ENCODE peak calls at places on chromosomes 13 and 19, in nine cellular contexts. N, Q, J, B, H, X, V, P and Y are unnamed samples.

GRCh38 chr19:3440082-3440481 is 40.2 kb downstream of the SMIM24 start:
- DNase-seq in N (peak), Q (no peak), J (peak), B (no peak), H (peak), X (no peak), V (no peak), P (peak), Y (peak)

GRCh38 chr13:48492123-48493075 is 40.5 kb downstream of the RCBTB2 start:
- DNase-seq in N (peak), Q (peak), J (peak), B (peak), H (no peak), X (peak), V (no peak), P (peak), Y (peak)

GRCh38 chr13:40319699-40320586 is 346.5 kb downstream of the FOXO1 start:
- DNase-seq in N (no peak), Q (no peak), J (no peak), B (no peak), H (no peak), X (no peak), V (no peak), P (no peak), Y (no peak)

GRCh38 chr13:41028051-41028450 is 8.9 kb upstream of the ELF1 start:
- DNase-seq in N (no peak), Q (peak), J (no peak), B (no peak), H (no peak), X (no peak), V (no peak), P (no peak), Y (no peak)

GRCh38 chr19:47270408-47270807 is 4.3 kb upstream of the INAFM1 start:
- DNase-seq in N (no peak), Q (no peak), J (no peak), B (no peak), H (no peak), X (peak), V (no peak), P (no peak), Y (no peak)

GRCh38 chr13:114059428-114059827 is 73.0 kb downstream of the RASA3 start:
- DNase-seq in N (no peak), Q (no peak), J (peak), B (no peak), H (no peak), X (no peak), V (no peak), P (no peak), Y (no peak)

GRCh38 chr19:289651-290538 is 1.3 kb downstream of the PLPP2 start:
- DNase-seq in N (no peak), Q (no peak), J (no peak), B (no peak), H (peak), X (peak), V (peak), P (peak), Y (peak)

GRCh38 chr13:109336730-109337129 is 449.7 kb downstream of the IRS2 start:
- DNase-seq in N (no peak), Q (peak), J (no peak), B (no peak), H (peak), X (no peak), V (peak), P (no peak), Y (peak)

DNA sequence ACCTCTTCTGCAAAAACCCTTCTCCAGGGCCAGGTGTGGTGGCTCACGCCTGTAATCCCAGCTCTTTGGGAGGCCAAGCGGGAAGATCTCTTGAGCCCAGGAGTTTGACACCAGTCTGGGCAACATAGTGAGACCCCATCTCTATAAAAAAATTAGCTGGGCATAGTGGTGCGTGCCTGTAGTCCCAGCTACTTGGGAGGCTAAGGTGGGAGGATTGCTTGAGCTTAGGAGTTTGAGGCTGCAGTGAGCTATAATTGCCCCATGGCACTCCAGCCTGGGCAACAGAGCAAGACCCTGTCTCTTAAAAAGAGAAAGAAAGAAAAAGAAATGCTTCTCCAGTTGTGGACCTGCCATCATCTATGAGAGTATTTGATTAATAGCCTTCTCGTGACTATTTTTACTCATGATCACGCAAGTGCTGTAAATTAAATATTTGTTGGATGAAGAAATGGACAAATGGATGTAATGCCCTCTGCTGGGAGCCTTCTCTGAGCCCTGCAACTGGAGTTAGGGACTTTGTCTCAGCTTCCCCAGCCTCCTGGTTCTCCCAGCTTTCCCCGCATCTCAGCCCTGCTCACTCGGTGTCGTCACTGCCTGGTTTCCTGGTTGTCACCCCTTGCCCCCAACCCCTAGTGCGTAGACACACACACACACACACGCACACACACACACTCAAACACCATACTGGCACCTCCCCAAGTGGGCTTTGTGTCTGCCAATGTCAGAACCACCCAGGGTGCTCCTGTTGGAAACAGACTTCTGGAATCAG is 12.2 kb downstream of the WIZ start:
- DNase-seq in N (no peak), Q (peak), J (no peak), B (no peak), H (no peak), X (no peak), V (peak), P (no peak), Y (peak)
- TF ChIP-seq CTCF in N (no peak), Q (peak), J (no peak), B (peak), H (no peak), X (no peak), V (peak), P (no peak), Y (peak)

GRCh38 chr19:13103961-13104847 is 1.5 kb upstream of the LYL1 start:
- DNase-seq in N (peak), Q (no peak), J (peak), B (peak), H (no peak), X (peak), V (no peak), P (peak), Y (no peak)
- TF ChIP-seq CTCF in N (peak), Q (peak), J (peak), B (peak), H (no peak), X (peak), V (peak), P (peak), Y (peak)

GRCh38 chr19:49688531-49689132 is 762 bp upstream of the ADM5 start:
- DNase-seq in N (no peak), Q (no peak), J (no peak), B (no peak), H (no peak), X (no peak), V (no peak), P (peak), Y (no peak)

GRCh38 chr19:49690656-49691242 is at the start of gene CPT1C:
- DNase-seq in N (peak), Q (peak), J (peak), B (peak), H (peak), X (peak), V (peak), P (no peak), Y (peak)

GRCh38 chr19:49689133-49690072 is at the start of gene ADM5:
- DNase-seq in N (peak), Q (no peak), J (peak), B (no peak), H (no peak), X (peak), V (no peak), P (peak), Y (peak)

GRCh38 chr19:49691243-49692101 is 556 bp downstream of the CPT1C start:
- DNase-seq in N (peak), Q (peak), J (peak), B (no peak), H (no peak), X (no peak), V (peak), P (peak), Y (peak)

GRCh38 chr19:49690073-49690655 is 752 bp upstream of the CPT1C start:
- DNase-seq in N (no peak), Q (no peak), J (no peak), B (no peak), H (no peak), X (no peak), V (no peak), P (no peak), Y (no peak)
- TF ChIP-seq CTCF in N (peak), Q (no peak), J (no peak), B (no peak), H (no peak), X (no peak), V (no peak), P (no peak), Y (peak)

GRCh38 chr13:33287142-33287882 is 1.8 kb upstream of the STARD13 start:
- DNase-seq in N (no peak), Q (no peak), J (no peak), B (no peak), H (no peak), X (no peak), V (no peak), P (no peak), Y (no peak)

GRCh38 chr13:33284916-33285315 is 639 bp downstream of the STARD13 start:
- DNase-seq in N (no peak), Q (peak), J (no peak), B (no peak), H (no peak), X (no peak), V (peak), P (no peak), Y (no peak)

GRCh38 chr13:33284016-33284415 is 1.5 kb downstream of the STARD13 start:
- DNase-seq in N (no peak), Q (peak), J (no peak), B (no peak), H (no peak), X (no peak), V (peak), P (no peak), Y (no peak)

GRCh38 chr13:33285420-33286124 is at the start of gene STARD13:
- DNase-seq in N (peak), Q (peak), J (peak), B (peak), H (peak), X (peak), V (peak), P (peak), Y (peak)

GRCh38 chr13:33286143-33286542 is 588 bp upstream of the STARD13 start:
- DNase-seq in N (no peak), Q (peak), J (no peak), B (no peak), H (no peak), X (no peak), V (peak), P (no peak), Y (peak)
- TF ChIP-seq CTCF in N (no peak), Q (no peak), J (no peak), B (no peak), H (no peak), X (no peak), V (no peak), P (no peak), Y (no peak)

DNA sequence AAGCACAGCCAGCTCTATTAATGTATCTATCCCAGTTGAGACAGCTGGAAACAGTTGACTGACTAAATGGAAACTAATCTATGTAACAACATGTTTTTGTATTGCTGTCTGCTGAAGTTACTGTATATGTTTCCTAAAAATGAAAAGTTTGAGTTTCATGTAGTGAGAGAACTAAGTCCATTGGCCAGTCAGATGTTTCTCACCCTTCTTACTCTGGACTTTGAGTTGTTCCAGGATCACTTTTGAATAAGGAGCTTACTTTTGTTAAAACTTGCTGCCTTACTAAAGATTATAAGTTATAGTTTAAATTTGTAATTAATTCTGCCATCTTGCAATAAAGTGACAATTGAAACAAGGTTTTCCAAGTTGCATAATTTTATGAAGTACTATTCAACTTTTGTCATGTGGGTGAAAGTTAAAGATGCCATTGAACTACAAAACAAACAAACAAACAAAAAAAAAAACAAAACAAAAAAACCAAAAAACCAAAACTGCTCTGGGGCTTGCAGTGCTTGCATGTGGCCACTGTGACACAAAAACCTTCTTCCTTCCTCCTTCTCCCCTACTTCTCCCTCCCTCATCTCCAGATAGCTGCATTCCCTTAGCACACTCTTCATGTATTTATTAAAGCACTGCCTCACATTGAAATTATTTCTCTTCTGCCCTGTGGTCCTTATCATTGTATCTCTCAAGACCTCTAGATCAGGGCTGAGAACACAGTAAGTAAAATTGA is 15.3 kb downstream of the WDFY2 start:
- DNase-seq in N (no peak), Q (no peak), J (peak), B (no peak), H (no peak), X (no peak), V (no peak), P (no peak), Y (no peak)
- TF ChIP-seq CTCF in N (peak), Q (no peak), J (peak), B (no peak), H (no peak), X (no peak), V (peak), P (peak), Y (no peak)

GRCh38 chr19:45782162-45782623 is at the start of gene DMPK:
- DNase-seq in N (peak), Q (peak), J (no peak), B (no peak), H (no peak), X (no peak), V (no peak), P (no peak), Y (no peak)

GRCh38 chr19:45784096-45784495 is 1.8 kb upstream of the DMPK start:
- DNase-seq in N (no peak), Q (no peak), J (no peak), B (no peak), H (no peak), X (no peak), V (no peak), P (peak), Y (no peak)

GRCh38 chr19:45781282-45782161 is 768 bp downstream of the DMPK start:
- DNase-seq in N (no peak), Q (no peak), J (no peak), B (no peak), H (peak), X (no peak), V (no peak), P (peak), Y (no peak)

GRCh38 chr19:45785097-45785496 is 2.8 kb upstream of the DMPK start:
- DNase-seq in N (no peak), Q (no peak), J (no peak), B (no peak), H (no peak), X (no peak), V (no peak), P (peak), Y (no peak)

DNA sequence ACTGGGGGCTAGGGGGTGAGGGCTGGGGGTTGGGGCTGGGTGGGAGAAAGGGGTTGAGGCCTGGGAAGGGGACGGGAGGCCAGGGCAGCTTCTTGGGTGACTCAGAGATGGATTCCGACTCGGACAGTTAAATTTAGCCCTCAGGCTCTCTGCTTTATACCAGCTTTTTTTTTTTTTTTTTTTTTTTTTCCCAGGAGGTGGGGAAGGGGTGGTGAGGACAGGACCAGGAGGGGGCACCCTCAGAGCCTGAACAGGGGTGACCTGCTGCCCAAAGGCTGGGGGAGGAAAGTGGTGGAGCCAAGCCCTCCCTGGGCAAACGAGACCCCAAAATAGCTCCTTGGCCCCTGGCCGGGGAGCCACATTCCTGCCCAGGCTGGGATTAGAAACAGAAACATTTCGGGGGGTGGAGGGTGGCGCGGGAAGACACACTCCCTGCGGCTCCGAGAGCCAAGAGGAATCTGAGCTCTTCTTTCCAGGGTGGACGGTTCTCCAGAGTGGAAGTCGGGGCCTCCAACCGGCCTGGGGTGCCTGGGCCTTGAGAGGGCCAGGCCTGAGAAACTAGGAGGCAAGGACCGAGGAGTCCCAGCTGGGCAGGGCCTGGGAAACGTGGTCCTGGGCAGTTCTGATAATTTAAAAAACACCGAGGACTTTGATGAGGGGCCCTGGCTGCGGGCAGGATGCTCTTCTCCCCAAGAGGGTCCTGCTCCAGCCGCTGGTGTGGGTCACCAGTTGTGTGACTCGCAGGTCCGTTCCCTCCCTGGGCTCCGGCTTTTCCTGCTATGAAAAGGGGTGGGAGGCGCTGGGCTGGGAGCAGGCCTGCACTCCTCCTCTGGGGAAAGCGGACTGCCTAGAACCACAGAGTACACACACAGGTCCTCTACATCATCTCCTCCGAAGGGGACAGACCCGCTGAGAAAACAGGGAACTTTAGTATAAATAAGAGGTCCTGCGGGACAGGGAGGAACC is 813 bp upstream of the DMPK start:
- DNase-seq in N (peak), Q (peak), J (no peak), B (peak), H (peak), X (no peak), V (peak), P (no peak), Y (peak)
- TF ChIP-seq CTCF in N (no peak), Q (no peak), J (no peak), B (no peak), H (no peak), X (no peak), V (no peak), P (no peak), Y (no peak)

GRCh38 chr19:36528194-36528920 is at the start of gene ZNF260:
- DNase-seq in N (peak), Q (peak), J (peak), B (peak), H (peak), X (peak), V (peak), P (peak), Y (peak)
- TF ChIP-seq CTCF in N (no peak), Q (no peak), J (no peak), B (no peak), H (no peak), X (no peak), V (no peak), P (no peak), Y (peak)

GRCh38 chr19:9427941-9428340 is 7.4 kb downstream of the ZNF266 start:
- DNase-seq in N (no peak), Q (no peak), J (no peak), B (no peak), H (no peak), X (no peak), V (no peak), P (no peak), Y (no peak)

GRCh38 chr19:9435279-9436268 is at the start of gene ZNF266:
- DNase-seq in N (peak), Q (peak), J (peak), B (peak), H (peak), X (peak), V (peak), P (peak), Y (peak)

GRCh38 chr19:9430444-9430843 is 4.9 kb downstream of the ZNF266 start:
- DNase-seq in N (no peak), Q (no peak), J (no peak), B (no peak), H (no peak), X (no peak), V (no peak), P (no peak), Y (no peak)

GRCh38 chr19:9436358-9436757 is 985 bp upstream of the ZNF266 start:
- DNase-seq in N (no peak), Q (no peak), J (no peak), B (no peak), H (no peak), X (no peak), V (no peak), P (no peak), Y (no peak)

GRCh38 chr19:9431475-9431874 is 3.9 kb downstream of the ZNF266 start:
- DNase-seq in N (peak), Q (no peak), J (peak), B (no peak), H (peak), X (no peak), V (peak), P (no peak), Y (no peak)
- TF ChIP-seq CTCF in N (peak), Q (peak), J (peak), B (no peak), H (no peak), X (peak), V (peak), P (peak), Y (peak)

GRCh38 chr19:11798391-11799296 is at the start of gene ZNF491:
- DNase-seq in N (peak), Q (peak), J (peak), B (peak), H (no peak), X (peak), V (peak), P (peak), Y (peak)

GRCh38 chr19:11792942-11793341 is 5.4 kb upstream of the ZNF491 start:
- DNase-seq in N (no peak), Q (no peak), J (no peak), B (no peak), H (no peak), X (no peak), V (no peak), P (no peak), Y (no peak)

GRCh38 chr19:11797491-11797890 is 832 bp upstream of the ZNF491 start:
- DNase-seq in N (peak), Q (peak), J (peak), B (peak), H (peak), X (peak), V (peak), P (peak), Y (peak)
- TF ChIP-seq CTCF in N (peak), Q (peak), J (peak), B (peak), H (peak), X (peak), V (peak), P (peak), Y (peak)